ENCODE peak calls at places on chromosome 5, in five cellular contexts. Q is SK-N-SH, Y is HCT116, V is GM12878, H is HepG2. K is an unnamed sample.

GRCh38 chr5:124087752-124088151 is 575.8 kb downstream of the CSNK1G3 start:
- DNase-seq in Q (no peak), Y (no peak), V (no peak), H (no peak), K (no peak)

GRCh38 chr5:91126888-91127287 is 256.2 kb downstream of the ARRDC3 start:
- DNase-seq in Q (no peak), Y (no peak), V (no peak), H (peak; percentile 24), K (no peak)

GRCh38 chr5:123428521-123429220 is 5.5 kb upstream of the CEP120 start:
- DNase-seq in Q (no peak), Y (no peak), V (no peak), H (peak; percentile 11), K (no peak)

GRCh38 chr5:1896602-1897376 is 14.1 kb upstream of the IRX4 start:
- DNase-seq in Q (no peak), Y (no peak), V (no peak), H (no peak), K (no peak)

GRCh38 chr5:32144637-32145207 is 29.4 kb downstream of the GOLPH3 start:
- DNase-seq in Q (peak; percentile 21), Y (no peak), V (no peak), H (no peak), K (no peak)

GRCh38 chr5:173626501-173626812 is 10.0 kb upstream of the BOD1 start:
- DNase-seq in Q (no peak), Y (no peak), V (no peak), H (no peak), K (no peak)

GRCh38 chr5:143826909-143827514 is 15.1 kb downstream of the HMHB1 start:
- DNase-seq in Q (no peak), Y (no peak), V (peak; percentile 91), H (no peak), K (peak; percentile 41)

GRCh38 chr5:9864791-9865190 is 234.6 kb upstream of the TAS2R1 start:
- DNase-seq in Q (no peak), Y (no peak), V (no peak), H (no peak), K (no peak)

GRCh38 chr5:953535-954449 is 54.8 kb upstream of the NKD2 start:
- DNase-seq in Q (peak; percentile 3), Y (no peak), V (no peak), H (no peak), K (no peak)

GRCh38 chr5:14773588-14773987 is 98.0 kb downstream of the ANKH start:
- DNase-seq in Q (no peak), Y (no peak), V (no peak), H (peak; percentile 55), K (no peak)

GRCh38 chr5:135535820-135536801 is at the start of gene NEUROG1:
- DNase-seq in Q (peak; percentile 61), Y (no peak), V (no peak), H (no peak), K (no peak)

GRCh38 chr5:35026280-35026840 is 21.4 kb downstream of the AGXT2 start:
- DNase-seq in Q (no peak), Y (no peak), V (no peak), H (no peak), K (no peak)

GRCh38 chr5:38719916-38720315 is 125.9 kb upstream of the OSMR start:
- DNase-seq in Q (no peak), Y (no peak), V (no peak), H (no peak), K (no peak)

GRCh38 chr5:90409318-90410177 is at the start of gene CETN3:
- DNase-seq in Q (peak; percentile 85), Y (peak; percentile 95), V (peak; percentile 88), H (peak; percentile 94), K (peak; percentile 86)

GRCh38 chr5:137594717-137595116 is 95.6 kb upstream of the SPOCK1 start:
- DNase-seq in Q (no peak), Y (no peak), V (no peak), H (no peak), K (no peak)

GRCh38 chr5:83608122-83608521 is 112.5 kb downstream of the HAPLN1 start:
- DNase-seq in Q (peak; percentile 54), Y (peak; percentile 38), V (no peak), H (peak; percentile 15), K (no peak)

GRCh38 chr5:1448511-1449011 is 3.3 kb upstream of the SLC6A3 start:
- DNase-seq in Q (no peak), Y (no peak), V (no peak), H (no peak), K (no peak)

DNA sequence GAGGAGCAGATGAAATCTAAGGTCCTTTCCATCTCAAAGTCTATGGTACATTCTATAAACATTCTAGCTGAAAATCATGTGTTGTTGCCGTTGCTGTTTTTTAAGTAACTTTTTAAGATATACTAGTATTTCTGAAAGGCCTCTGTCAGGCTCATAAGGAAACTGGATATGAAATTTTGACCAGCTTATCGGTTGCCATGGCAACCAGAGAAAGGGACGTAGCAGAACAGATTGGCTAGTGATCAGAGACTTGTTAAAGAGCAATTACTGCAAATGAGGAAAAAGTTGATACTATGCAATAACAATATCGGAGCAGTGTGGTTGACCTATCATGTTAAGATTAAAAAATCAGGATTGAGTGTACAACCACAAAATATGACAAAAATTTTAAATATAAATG is 57.0 kb upstream of the RNF180 start:
- DNase-seq in Q (no peak), Y (no peak), V (no peak), H (no peak), K (no peak)
- TF ChIP-seq SIN3A in Q (no peak), Y (no peak), V (no peak), H (no peak), K (no peak)

GRCh38 chr5:89292461-89292860 is 409.5 kb upstream of the MEF2C start:
- DNase-seq in Q (no peak), Y (no peak), V (no peak), H (no peak), K (no peak)

GRCh38 chr5:89289604-89290003 is 406.6 kb upstream of the MEF2C start:
- DNase-seq in Q (no peak), Y (no peak), V (no peak), H (no peak), K (no peak)

GRCh38 chr5:89297111-89297510 is 414.1 kb upstream of the MEF2C start:
- DNase-seq in Q (no peak), Y (no peak), V (no peak), H (no peak), K (no peak)

GRCh38 chr5:89287964-89288363 is 405.0 kb upstream of the MEF2C start:
- DNase-seq in Q (no peak), Y (no peak), V (no peak), H (no peak), K (no peak)

GRCh38 chr5:89293849-89294248 is 410.9 kb upstream of the MEF2C start:
- DNase-seq in Q (no peak), Y (no peak), V (no peak), H (no peak), K (no peak)
- TF ChIP-seq REST in Q (no peak), Y (no peak), V (no peak), H (no peak), K (no peak)

GRCh38 chr5:142324871-142325676 is at the start of gene SPRY4:
- DNase-seq in Q (peak; percentile 95), Y (peak; percentile 95), V (peak; percentile 90), H (peak; percentile 97), K (peak; percentile 96)
- TF ChIP-seq CTCF in Q (peak; percentile 5), Y (no peak), V (peak; percentile 2), H (no peak), K (peak; percentile 28)

GRCh38 chr5:68839019-68839552 is 254.7 kb upstream of the SLC30A5 start:
- DNase-seq in Q (no peak), Y (no peak), V (no peak), H (no peak), K (no peak)
- TF ChIP-seq SIN3A in Q (no peak), Y (no peak), V (no peak), H (no peak), K (no peak)

DNA sequence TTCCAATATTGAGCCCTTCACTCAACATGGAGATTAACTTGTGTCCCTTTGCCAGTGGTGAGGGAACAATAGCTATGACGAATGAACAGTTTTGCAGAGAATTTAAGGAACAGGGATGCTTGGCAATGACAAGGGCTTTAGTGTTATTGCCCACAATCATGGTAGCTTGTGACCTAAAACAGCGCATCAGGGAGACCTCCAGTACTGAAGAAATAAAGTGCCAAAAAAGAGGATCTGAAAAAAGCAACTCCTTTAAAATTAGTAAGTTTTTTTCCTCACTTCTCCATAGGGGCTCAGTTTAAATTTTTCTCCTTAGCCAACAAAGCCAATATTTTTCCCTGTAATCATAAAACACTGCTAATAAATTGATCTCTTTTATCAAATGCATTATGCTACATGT is 41.8 kb upstream of the PAM start:
- DNase-seq in Q (no peak), Y (no peak), V (no peak), H (no peak), K (no peak)
- TF ChIP-seq REST in Q (no peak), Y (no peak), V (no peak), H (no peak), K (no peak)

GRCh38 chr5:172051643-172052362 is 45.4 kb upstream of the FBXW11 start:
- DNase-seq in Q (no peak), Y (no peak), V (no peak), H (no peak), K (no peak)

GRCh38 chr5:172054611-172055153 is 48.2 kb upstream of the FBXW11 start:
- DNase-seq in Q (no peak), Y (no peak), V (no peak), H (no peak), K (no peak)

GRCh38 chr5:172055421-172055820 is 49.0 kb upstream of the FBXW11 start:
- DNase-seq in Q (no peak), Y (no peak), V (no peak), H (no peak), K (no peak)

GRCh38 chr5:172050070-172050469 is 43.6 kb upstream of the FBXW11 start:
- DNase-seq in Q (no peak), Y (no peak), V (no peak), H (no peak), K (no peak)

GRCh38 chr5:172052454-172053236 is 46.2 kb upstream of the FBXW11 start:
- DNase-seq in Q (no peak), Y (no peak), V (no peak), H (no peak), K (no peak)
- TF ChIP-seq CTCF in Q (peak; percentile 28), Y (no peak), V (no peak), H (peak; percentile 5), K (no peak)

DNA sequence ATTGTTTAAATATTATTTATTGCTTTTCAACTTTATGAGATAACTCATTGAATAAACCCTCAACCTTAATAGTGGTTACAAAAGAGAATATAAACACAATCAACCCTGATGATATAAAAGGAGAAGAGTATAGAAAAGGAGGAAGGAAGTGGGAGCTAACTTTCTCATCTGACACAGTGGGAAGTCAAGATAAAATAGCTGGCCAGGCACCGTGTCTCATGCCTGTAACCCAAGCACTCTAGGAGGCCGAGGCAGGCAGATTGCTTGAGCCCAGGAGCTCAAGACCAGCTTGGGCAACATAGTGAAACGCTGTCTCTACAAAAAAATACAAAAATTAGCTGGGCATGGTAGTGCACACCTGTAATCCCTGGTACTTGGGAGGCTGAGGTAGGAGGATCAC is 93.5 kb downstream of the PPP2R2B start:
- DNase-seq in Q (no peak), Y (no peak), V (no peak), H (no peak), K (no peak)
- TF ChIP-seq SIN3A in Q (no peak), Y (no peak), V (no peak), H (no peak), K (no peak)

K was measured in Panc1.